ENCODE peak calls at places on chromosome X, in nine cellular contexts. A is A549, C is stomach, T is tibial nerve, B is heart left ventricle, Z is Peyer's patch, U is sigmoid colon, E is IMR-90, W is esophagus squamous epithelium. P is an unnamed sample.
A peak's percentile ranks its signal among the peaks of the same experiment; 100 is the strongest.

GRCh38 chrX:12249997-12250396 is 111.7 kb downstream of the FRMPD4 start:
- DNase-seq in A (no peak), C (no peak), T (no peak), B (no peak), Z (no peak), U (no peak), E (peak; percentile 45), W (no peak), P (no peak)

GRCh38 chrX:68732906-68733493 is 85.5 kb downstream of the STARD8 start:
- DNase-seq in A (peak; percentile 38), C (peak; percentile 71), T (peak; percentile 59), B (peak; percentile 68), Z (peak; percentile 77), U (peak; percentile 78), E (peak; percentile 31), W (no peak), P (peak; percentile 22)

GRCh38 chrX:31858915-31859314 is 787.1 kb upstream of the FTHL17 start:
- DNase-seq in A (no peak), C (no peak), T (no peak), B (no peak), Z (no peak), U (no peak), E (no peak), W (no peak), P (no peak)

GRCh38 chrX:2503591-2504500 is 3.1 kb upstream of the DHRSX start:
- DNase-seq in A (no peak), C (no peak), T (no peak), B (no peak), Z (no peak), U (peak; percentile 27), E (no peak), W (no peak), P (no peak)

GRCh38 chrX:15343075-15343476 is 7.8 kb upstream of the PIGA start:
- DNase-seq in A (peak; percentile 35), C (no peak), T (no peak), B (no peak), Z (no peak), U (no peak), E (peak; percentile 60), W (no peak), P (peak; percentile 4)

GRCh38 chrX:71181558-71181909 is 36.9 kb downstream of the NLGN3 start:
- DNase-seq in A (no peak), C (no peak), T (no peak), B (no peak), Z (peak; percentile 59), U (no peak), E (no peak), W (no peak), P (no peak)

GRCh38 chrX:73400136-73400748 is 46.6 kb upstream of the CDX4 start:
- DNase-seq in A (peak; percentile 1), C (no peak), T (no peak), B (no peak), Z (no peak), U (no peak), E (no peak), W (no peak), P (no peak)

GRCh38 chrX:68647156-68647957 is at the start of gene STARD8:
- DNase-seq in A (peak; percentile 76), C (peak; percentile 40), T (no peak), B (peak; percentile 44), Z (no peak), U (no peak), E (peak; percentile 45), W (no peak), P (no peak)

GRCh38 chrX:71996826-71997225 is 86.2 kb downstream of the NHSL2 start:
- DNase-seq in A (no peak), C (no peak), T (peak; percentile 65), B (peak; percentile 67), Z (no peak), U (peak; percentile 91), E (no peak), W (no peak), P (no peak)

GRCh38 chrX:44784241-44784640 is 59.6 kb upstream of the DUSP21 start:
- DNase-seq in A (no peak), C (no peak), T (no peak), B (no peak), Z (no peak), U (no peak), E (no peak), W (no peak), P (no peak)
- H3K4me3 ChIP-seq in A (no peak overlapping the region), C (no peak overlapping the region), T (no peak overlapping the region), B (no peak overlapping the region), Z (no peak overlapping the region), U (no peak overlapping the region), E (no peak overlapping the region), W (no peak overlapping the region), P (no peak overlapping the region)

DNA sequence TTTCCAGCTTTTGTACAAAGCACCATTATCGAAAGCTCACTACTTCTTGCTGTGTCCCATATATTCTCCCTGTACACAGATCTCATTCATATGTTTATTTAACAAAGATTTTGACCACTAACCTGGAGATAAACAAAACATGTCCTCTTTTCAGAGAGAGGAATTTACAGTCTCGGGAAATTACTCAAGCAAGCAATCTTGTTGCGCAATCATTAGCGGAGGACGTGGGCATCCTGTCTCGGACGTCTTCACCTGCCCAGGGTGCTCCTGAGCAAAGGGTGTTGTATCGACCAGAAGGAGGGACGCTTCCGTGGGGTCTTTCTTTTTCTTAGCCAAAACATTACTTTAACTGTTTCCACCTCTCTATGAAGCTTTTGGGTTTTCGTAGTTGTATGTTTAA is 66.5 kb upstream of the CLCN4 start:
- DNase-seq in A (no peak), C (no peak), T (no peak), B (no peak), Z (no peak), U (no peak), E (peak; percentile 28), W (no peak), P (peak; percentile 41)
- H3K4me1 ChIP-seq in A (peaks cover 21% of the 10 kb centered on the region), C (peaks cover 32% of the 10 kb centered on the region), T (no peaks in the 10 kb centered on the region), B (no peaks in the 10 kb centered on the region), Z (no peaks in the 10 kb centered on the region), U (peaks cover 42% of the 10 kb centered on the region), E (peaks cover 9% of the 10 kb centered on the region), W (peaks cover 22% of the 10 kb centered on the region), P (no peaks in the 10 kb centered on the region)

GRCh38 chrX:148035371-148035770 is 54.2 kb downstream of the FMR1NB start:
- DNase-seq in A (no peak), C (no peak), T (no peak), B (peak; percentile 39), Z (no peak), U (no peak), E (no peak), W (no peak), P (no peak)

DNA sequence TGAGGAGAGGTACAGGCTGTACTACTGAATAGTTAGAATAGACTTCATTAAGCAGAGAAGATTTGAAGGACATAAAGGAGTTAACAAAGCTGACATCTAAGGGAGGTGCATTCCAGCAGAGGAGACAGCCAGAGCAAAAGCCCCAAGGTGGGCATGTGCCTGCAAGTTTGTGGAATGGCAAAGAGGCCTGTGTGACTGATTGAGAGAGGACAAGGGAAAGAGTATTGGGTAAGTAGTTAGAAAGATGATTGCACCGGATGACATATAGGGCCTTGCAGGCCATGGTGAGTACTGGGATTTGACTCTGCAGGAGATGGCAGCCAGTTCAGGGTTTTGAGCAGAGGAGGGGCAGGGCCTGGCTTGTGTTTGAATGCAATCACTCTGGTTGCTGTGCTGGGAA is 55.9 kb downstream of the FMR1NB start:
- DNase-seq in A (no peak), C (no peak), T (no peak), B (no peak), Z (no peak), U (no peak), E (no peak), W (no peak), P (no peak)
- TF ChIP-seq POLR2A in A (no peak), C (no peak), T (no peak), B (no peak), Z (no peak), U (no peak), E (no peak), W (no peak), P (no peak)

GRCh38 chrX:45811307-45811706 is 610.6 kb upstream of the DIPK2B start:
- DNase-seq in A (no peak), C (no peak), T (no peak), B (no peak), Z (no peak), U (no peak), E (no peak), W (no peak), P (no peak)

GRCh38 chrX:45803383-45803921 is 602.8 kb upstream of the DIPK2B start:
- DNase-seq in A (no peak), C (no peak), T (no peak), B (no peak), Z (no peak), U (no peak), E (peak; percentile 94), W (no peak), P (no peak)

GRCh38 chrX:45801554-45801953 is 600.9 kb upstream of the DIPK2B start:
- DNase-seq in A (no peak), C (no peak), T (no peak), B (no peak), Z (no peak), U (no peak), E (peak; percentile 34), W (no peak), P (no peak)

GRCh38 chrX:45807572-45808425 is 607.1 kb upstream of the DIPK2B start:
- DNase-seq in A (no peak), C (no peak), T (no peak), B (no peak), Z (no peak), U (no peak), E (peak; percentile 70), W (no peak), P (no peak)

GRCh38 chrX:45806410-45807121 is 605.9 kb upstream of the DIPK2B start:
- DNase-seq in A (no peak), C (no peak), T (no peak), B (no peak), Z (peak; percentile 62), U (no peak), E (peak; percentile 92), W (no peak), P (no peak)
- H3K4me3 ChIP-seq in A (no peak overlapping the region), C (no peak overlapping the region), T (peak overlapping the region; percentile 18), B (peak overlapping the region; percentile 52), Z (peak overlapping the region; percentile 22), U (peak overlapping the region; percentile 27), E (peak overlapping the region; percentile 30), W (peak overlapping the region; percentile 47), P (no peak overlapping the region)